ENCODE peak calls at places on chromosome 10, in nine cellular contexts. S is GM23338, F is endodermal cell, C is tibial artery, D is cardiac fibroblast, V is psoas muscle, M is nephron progenitor cell, A is fibroblast of the aortic adventitia, J is stomach. R is an unnamed sample.

GRCh38 chr10:103881420-103882284 is 26.3 kb upstream of the SH3PXD2A start:
- DNase-seq in S (no peak), D (no peak), C (no peak), J (no peak), M (no peak), A (no peak), F (no peak), V (peak), R (no peak)

GRCh38 chr10:123868058-123868995 is 23.3 kb downstream of the CPXM2 start:
- DNase-seq in J (no peak), D (no peak), F (peak), V (no peak), C (no peak), M (no peak), S (no peak), A (no peak), R (no peak)

GRCh38 chr10:12241810-12242529 is 46.0 kb downstream of the CDC123 start:
- DNase-seq in S (no peak), J (no peak), F (no peak), V (no peak), D (peak), A (no peak), C (no peak), M (no peak), R (no peak)

GRCh38 chr10:3786295-3786981 is 1.4 kb upstream of the KLF6 start:
- DNase-seq in M (peak), S (peak), F (peak), V (peak), D (peak), J (no peak), C (peak), A (no peak), R (no peak)

GRCh38 chr10:24176658-24177057 is 32.3 kb upstream of the KIAA1217 start:
- DNase-seq in C (no peak), S (no peak), J (no peak), M (no peak), A (no peak), D (no peak), F (no peak), V (no peak), R (no peak)

GRCh38 chr10:63919576-63920279 is 398.5 kb downstream of the REEP3 start:
- DNase-seq in V (no peak), M (no peak), C (no peak), S (no peak), J (no peak), A (no peak), F (no peak), D (no peak), R (no peak)

GRCh38 chr10:73875139-73875475 is 752 bp upstream of the CAMK2G start:
- DNase-seq in V (no peak), F (no peak), A (no peak), S (no peak), C (no peak), D (no peak), J (no peak), M (no peak), R (no peak)

GRCh38 chr10:18666810-18667209 is 7.6 kb downstream of the ARL5B start:
- DNase-seq in M (no peak), D (peak), F (no peak), V (no peak), C (no peak), J (no peak), S (peak), A (peak), R (no peak)

GRCh38 chr10:123157210-123157609 is 3.0 kb downstream of the BUB3 start:
- DNase-seq in J (no peak), A (peak), V (no peak), S (no peak), D (peak), C (no peak), M (no peak), F (no peak), R (no peak)

GRCh38 chr10:92688927-92689662 is 660 bp upstream of the HHEX start:
- DNase-seq in D (peak), A (peak), S (peak), F (peak), V (no peak), J (peak), C (peak), M (peak), R (no peak)

GRCh38 chr10:12799144-12799543 is 202.4 kb downstream of the CCDC3 start:
- DNase-seq in V (no peak), D (no peak), J (no peak), M (no peak), A (no peak), S (no peak), F (no peak), C (no peak), R (no peak)

GRCh38 chr10:58645762-58646161 is 133.1 kb downstream of the BICC1 start:
- DNase-seq in F (no peak), C (no peak), V (no peak), S (no peak), A (peak), M (no peak), D (peak), J (no peak), R (no peak)

GRCh38 chr10:110107430-110107829 is 99.6 kb downstream of the ADD3 start:
- DNase-seq in S (no peak), C (no peak), V (no peak), M (no peak), F (no peak), A (no peak), J (no peak), D (no peak), R (no peak)

GRCh38 chr10:110107887-110108286 is 99.5 kb upstream of the MXI1 start:
- DNase-seq in C (no peak), A (no peak), S (no peak), M (no peak), V (no peak), F (no peak), D (no peak), J (no peak), R (no peak)

GRCh38 chr10:110105873-110106272 is 98.1 kb downstream of the ADD3 start:
- DNase-seq in J (no peak), A (no peak), C (no peak), F (no peak), V (no peak), D (no peak), S (no peak), M (no peak), R (no peak)

GRCh38 chr10:110101464-110102144 is 93.8 kb downstream of the ADD3 start:
- DNase-seq in D (peak), V (no peak), S (no peak), J (no peak), A (no peak), M (no peak), F (no peak), C (no peak), R (no peak)

GRCh38 chr10:110103921-110104461 is 96.2 kb downstream of the ADD3 start:
- DNase-seq in J (no peak), M (no peak), D (no peak), A (peak), S (no peak), C (no peak), F (no peak), V (no peak), R (no peak)
- TF ChIP-seq CTCF in J (no peak), M (no peak), D (no peak), A (no peak), S (no peak), C (no peak), F (no peak), V (no peak), R (no peak)

GRCh38 chr10:83222832-83223742 is 916.2 kb upstream of the GHITM start:
- DNase-seq in S (peak), D (no peak), C (no peak), V (no peak), M (no peak), J (no peak), F (peak), A (no peak), R (no peak)
- TF ChIP-seq CTCF in S (no peak), D (no peak), C (no peak), V (no peak), M (no peak), J (no peak), F (peak), A (no peak), R (no peak)

DNA sequence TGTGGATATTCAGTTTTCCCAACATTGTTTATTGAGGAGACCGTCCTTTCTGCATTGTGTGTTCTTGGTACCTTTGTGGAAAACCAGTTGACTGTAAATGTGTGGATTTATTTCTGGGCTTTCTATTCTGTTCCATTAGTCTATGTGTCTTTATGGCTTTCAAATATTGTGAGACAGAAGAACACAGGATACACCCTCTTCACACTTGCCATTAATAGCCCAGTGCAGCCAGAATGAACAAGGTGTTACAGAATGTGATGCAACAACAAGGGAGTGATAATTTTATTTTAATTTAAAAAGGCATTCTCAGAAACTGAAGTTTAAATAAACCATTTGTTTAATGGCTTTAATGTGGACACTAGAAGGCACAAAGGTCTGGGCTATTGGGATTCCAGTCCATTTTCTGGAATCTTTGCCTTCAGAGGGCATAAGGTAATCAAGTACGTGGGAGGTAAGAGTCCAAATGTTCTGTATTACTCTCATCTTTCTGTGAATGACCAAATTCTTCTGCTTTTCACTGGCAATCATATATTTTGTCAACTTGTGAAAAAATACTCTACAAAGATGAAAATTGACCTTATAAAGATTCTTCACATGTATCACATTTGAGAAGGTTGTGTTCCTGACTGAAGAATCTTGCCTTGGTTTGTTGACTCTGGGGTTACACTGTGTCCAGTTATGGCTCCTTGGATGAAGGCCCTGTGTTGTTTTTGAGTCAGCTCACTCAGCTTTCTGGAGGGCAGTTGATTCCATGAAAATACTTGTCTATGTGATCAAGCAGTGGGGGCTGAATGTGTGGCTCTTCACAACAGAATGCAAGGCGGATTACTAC is 962.7 kb downstream of the LRMDA start:
- DNase-seq in V (no peak), C (no peak), M (no peak), A (no peak), D (peak), F (no peak), S (no peak), J (no peak), R (no peak)
- TF ChIP-seq CTCF in V (no peak), C (no peak), M (no peak), A (no peak), D (no peak), F (no peak), S (no peak), J (no peak), R (no peak)

DNA sequence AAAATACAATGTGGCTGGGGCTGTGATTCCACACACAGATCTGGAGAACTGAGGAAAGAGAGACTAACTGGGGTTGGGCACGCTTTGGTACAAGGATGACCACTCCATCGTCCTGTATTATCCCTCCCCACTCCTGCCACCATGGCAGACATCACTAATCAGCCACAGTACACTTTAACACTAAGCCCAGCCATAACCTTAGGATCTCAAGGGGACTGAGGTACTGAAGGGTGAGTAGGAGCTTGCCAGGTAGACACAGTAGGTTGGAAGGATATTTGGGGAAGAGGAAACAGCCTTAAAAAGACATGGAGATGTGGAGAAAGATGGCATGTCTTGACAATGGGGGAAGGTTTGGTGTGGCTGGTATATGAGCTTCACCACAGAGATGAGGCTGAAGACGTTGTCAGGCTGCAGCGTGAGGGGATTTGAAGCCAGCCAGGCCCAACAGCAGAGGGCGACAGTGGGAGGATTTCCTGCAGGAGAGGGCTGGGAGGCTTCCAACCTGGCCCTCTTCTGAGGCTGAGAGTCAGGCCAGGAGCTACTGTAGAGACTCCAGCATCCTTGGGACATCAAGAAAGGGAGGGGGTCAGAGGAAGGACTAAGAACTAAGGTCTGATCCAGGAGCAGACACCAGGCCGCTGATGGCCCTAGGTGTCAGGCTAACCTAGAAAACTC is 58.6 kb upstream of the COL13A1 start:
- DNase-seq in M (peak), J (no peak), S (peak), A (peak), F (peak), C (no peak), V (no peak), D (peak), R (no peak)
- TF ChIP-seq CTCF in M (peak), J (no peak), S (peak), A (peak), F (peak), C (peak), V (no peak), D (peak), R (no peak)

GRCh38 chr10:22003111-22003963 is at the start of gene DNAJC1:
- DNase-seq in J (peak), A (peak), V (peak), F (peak), C (peak), M (peak), D (peak), S (peak), R (peak)
- TF ChIP-seq CTCF in J (no peak), A (no peak), V (no peak), F (peak), C (no peak), M (no peak), D (peak), S (no peak), R (no peak)

GRCh38 chr10:75776738-75777504 is 345.5 kb downstream of the LRMDA start:
- DNase-seq in D (no peak), M (no peak), S (no peak), V (no peak), C (no peak), F (no peak), A (no peak), J (peak), R (no peak)
- TF ChIP-seq CTCF in D (no peak), M (no peak), S (no peak), V (no peak), C (no peak), F (no peak), A (no peak), J (no peak), R (no peak)

GRCh38 chr10:72573079-72573478 is 52.8 kb downstream of the MICU1 start:
- DNase-seq in S (no peak), M (no peak), V (no peak), A (no peak), D (no peak), F (no peak), J (no peak), C (no peak), R (no peak)

GRCh38 chr10:72564596-72564995 is 61.3 kb downstream of the MICU1 start:
- DNase-seq in A (peak), J (no peak), M (no peak), D (peak), S (no peak), V (no peak), C (no peak), F (no peak), R (no peak)

GRCh38 chr10:72563327-72563932 is 62.4 kb downstream of the MICU1 start:
- DNase-seq in A (no peak), D (no peak), S (no peak), V (no peak), M (no peak), F (no peak), C (no peak), J (no peak), R (no peak)

GRCh38 chr10:72567421-72567820 is 58.5 kb downstream of the MICU1 start:
- DNase-seq in S (no peak), J (no peak), M (no peak), D (peak), A (peak), F (no peak), C (peak), V (peak), R (no peak)

GRCh38 chr10:72567884-72568283 is 58.0 kb downstream of the MICU1 start:
- DNase-seq in J (no peak), S (peak), A (no peak), V (no peak), F (no peak), D (peak), M (no peak), C (no peak), R (no peak)
- TF ChIP-seq CTCF in J (peak), S (peak), A (peak), V (peak), F (peak), D (peak), M (peak), C (no peak), R (no peak)

GRCh38 chr10:48205918-48206317 is 68.6 kb downstream of the FRMPD2 start:
- DNase-seq in J (no peak), C (no peak), V (no peak), F (no peak), D (no peak), M (no peak), S (no peak), A (no peak), R (no peak)
- TF ChIP-seq CTCF in J (no peak), C (no peak), V (no peak), F (no peak), D (no peak), M (no peak), S (no peak), A (no peak), R (no peak)

R was measured in uterus.